ENCODE peak calls at places on chromosome 5, in six cellular contexts. One of them, this sample, is unnamed.

GRCh38 chr5:159678800-159679392 is 237.4 kb upstream of the ADRA1B start:
- DNase-seq in SK-N-SH: no peak
- DNase-seq in endothelial cell of umbilical vein: no peak
- DNase-seq in A549: no peak
- DNase-seq in WTC11: no peak
- DNase-seq in HCT116: no peak
- DNase-seq in this sample: no peak

GRCh38 chr5:145887976-145888574 is 15.3 kb upstream of the GRXCR2 start:
- DNase-seq in HCT116: peak; percentile 60
- DNase-seq in endothelial cell of umbilical vein: peak; percentile 64
- DNase-seq in A549: peak; percentile 40
- DNase-seq in WTC11: peak; percentile 63
- DNase-seq in SK-N-SH: peak; percentile 33
- DNase-seq in this sample: peak; percentile 48

GRCh38 chr5:91840412-91840811 is 457.3 kb upstream of the ARRDC3 start:
- DNase-seq in A549: no peak
- DNase-seq in WTC11: no peak
- DNase-seq in HCT116: no peak
- DNase-seq in SK-N-SH: no peak
- DNase-seq in endothelial cell of umbilical vein: no peak
- DNase-seq in this sample: no peak

GRCh38 chr5:169431386-169431785 is 130.4 kb upstream of the SLIT3 start:
- DNase-seq in HCT116: no peak
- DNase-seq in A549: peak; percentile 31
- DNase-seq in SK-N-SH: no peak
- DNase-seq in endothelial cell of umbilical vein: no peak
- DNase-seq in WTC11: no peak
- DNase-seq in this sample: no peak

GRCh38 chr5:146574713-146575112 is 58.7 kb upstream of the GPR151 start:
- DNase-seq in WTC11: no peak
- DNase-seq in endothelial cell of umbilical vein: no peak
- DNase-seq in HCT116: no peak
- DNase-seq in A549: no peak
- DNase-seq in SK-N-SH: no peak
- DNase-seq in this sample: no peak

GRCh38 chr5:72255237-72255636 is 64.8 kb downstream of the MRPS27 start:
- DNase-seq in SK-N-SH: no peak
- DNase-seq in WTC11: no peak
- DNase-seq in endothelial cell of umbilical vein: peak; percentile 79
- DNase-seq in HCT116: no peak
- DNase-seq in A549: no peak
- DNase-seq in this sample: no peak

GRCh38 chr5:95591490-95591901 is 28.4 kb upstream of the GPR150 start:
- DNase-seq in WTC11: no peak
- DNase-seq in endothelial cell of umbilical vein: peak; percentile 69
- DNase-seq in SK-N-SH: no peak
- DNase-seq in HCT116: peak; percentile 63
- DNase-seq in A549: no peak
- DNase-seq in this sample: no peak

GRCh38 chr5:179621551-179621971 is 1.9 kb downstream of the HNRNPH1 start:
- DNase-seq in SK-N-SH: no peak
- DNase-seq in HCT116: no peak
- DNase-seq in endothelial cell of umbilical vein: no peak
- DNase-seq in WTC11: no peak
- DNase-seq in A549: no peak
- DNase-seq in this sample: peak; percentile 36

GRCh38 chr5:75922480-75922879 is 160.7 kb upstream of the SV2C start:
- DNase-seq in SK-N-SH: no peak
- DNase-seq in endothelial cell of umbilical vein: no peak
- DNase-seq in A549: no peak
- DNase-seq in HCT116: no peak
- DNase-seq in WTC11: no peak
- DNase-seq in this sample: no peak

GRCh38 chr5:75916144-75916543 is 167.0 kb upstream of the SV2C start:
- DNase-seq in endothelial cell of umbilical vein: no peak
- DNase-seq in SK-N-SH: no peak
- DNase-seq in A549: no peak
- DNase-seq in HCT116: no peak
- DNase-seq in WTC11: no peak
- DNase-seq in this sample: no peak

DNA sequence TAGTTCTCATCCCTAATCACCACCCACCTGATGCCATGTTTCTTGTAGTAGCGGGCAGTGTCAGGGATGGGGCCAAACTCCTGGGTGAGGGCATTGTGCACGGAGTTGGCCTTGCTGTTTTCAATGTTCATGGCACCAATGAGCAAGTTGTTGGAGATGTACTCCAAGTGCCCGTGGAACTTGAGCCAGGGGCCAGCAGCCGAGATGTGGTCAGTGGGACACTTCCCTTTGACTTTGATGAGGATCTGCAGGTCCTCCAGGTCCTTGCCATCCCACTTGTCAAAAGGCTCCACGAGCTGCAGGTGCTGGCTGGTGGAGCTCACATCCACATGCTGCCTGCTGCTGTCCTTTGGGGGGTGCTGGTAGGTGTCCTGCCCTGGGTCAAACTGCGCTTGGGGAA is 162.2 kb upstream of the SV2C start:
- DNase-seq in A549: no peak
- DNase-seq in HCT116: no peak
- DNase-seq in endothelial cell of umbilical vein: no peak
- DNase-seq in WTC11: no peak
- DNase-seq in SK-N-SH: no peak
- DNase-seq in this sample: no peak
- TF ChIP-seq MAX in A549: no peak
- TF ChIP-seq MAX in HCT116: no peak
- TF ChIP-seq MAX in endothelial cell of umbilical vein: no peak
- TF ChIP-seq MAX in WTC11: no peak
- TF ChIP-seq MAX in SK-N-SH: no peak
- TF ChIP-seq MAX in this sample: no peak

GRCh38 chr5:133319905-133320520 is 268.2 kb downstream of the HSPA4 start:
- DNase-seq in A549: peak; percentile 13
- DNase-seq in SK-N-SH: no peak
- DNase-seq in HCT116: peak; percentile 15
- DNase-seq in WTC11: no peak
- DNase-seq in endothelial cell of umbilical vein: no peak
- DNase-seq in this sample: no peak

GRCh38 chr5:133317558-133317957 is 265.7 kb downstream of the HSPA4 start:
- DNase-seq in HCT116: no peak
- DNase-seq in WTC11: no peak
- DNase-seq in SK-N-SH: no peak
- DNase-seq in A549: no peak
- DNase-seq in endothelial cell of umbilical vein: no peak
- DNase-seq in this sample: peak; percentile 7

GRCh38 chr5:133314086-133314485 is 262.3 kb downstream of the HSPA4 start:
- DNase-seq in endothelial cell of umbilical vein: no peak
- DNase-seq in SK-N-SH: no peak
- DNase-seq in WTC11: no peak
- DNase-seq in HCT116: no peak
- DNase-seq in A549: no peak
- DNase-seq in this sample: no peak

GRCh38 chr5:133319244-133319643 is 267.4 kb downstream of the HSPA4 start:
- DNase-seq in HCT116: no peak
- DNase-seq in A549: no peak
- DNase-seq in SK-N-SH: no peak
- DNase-seq in WTC11: no peak
- DNase-seq in endothelial cell of umbilical vein: no peak
- DNase-seq in this sample: no peak

DNA sequence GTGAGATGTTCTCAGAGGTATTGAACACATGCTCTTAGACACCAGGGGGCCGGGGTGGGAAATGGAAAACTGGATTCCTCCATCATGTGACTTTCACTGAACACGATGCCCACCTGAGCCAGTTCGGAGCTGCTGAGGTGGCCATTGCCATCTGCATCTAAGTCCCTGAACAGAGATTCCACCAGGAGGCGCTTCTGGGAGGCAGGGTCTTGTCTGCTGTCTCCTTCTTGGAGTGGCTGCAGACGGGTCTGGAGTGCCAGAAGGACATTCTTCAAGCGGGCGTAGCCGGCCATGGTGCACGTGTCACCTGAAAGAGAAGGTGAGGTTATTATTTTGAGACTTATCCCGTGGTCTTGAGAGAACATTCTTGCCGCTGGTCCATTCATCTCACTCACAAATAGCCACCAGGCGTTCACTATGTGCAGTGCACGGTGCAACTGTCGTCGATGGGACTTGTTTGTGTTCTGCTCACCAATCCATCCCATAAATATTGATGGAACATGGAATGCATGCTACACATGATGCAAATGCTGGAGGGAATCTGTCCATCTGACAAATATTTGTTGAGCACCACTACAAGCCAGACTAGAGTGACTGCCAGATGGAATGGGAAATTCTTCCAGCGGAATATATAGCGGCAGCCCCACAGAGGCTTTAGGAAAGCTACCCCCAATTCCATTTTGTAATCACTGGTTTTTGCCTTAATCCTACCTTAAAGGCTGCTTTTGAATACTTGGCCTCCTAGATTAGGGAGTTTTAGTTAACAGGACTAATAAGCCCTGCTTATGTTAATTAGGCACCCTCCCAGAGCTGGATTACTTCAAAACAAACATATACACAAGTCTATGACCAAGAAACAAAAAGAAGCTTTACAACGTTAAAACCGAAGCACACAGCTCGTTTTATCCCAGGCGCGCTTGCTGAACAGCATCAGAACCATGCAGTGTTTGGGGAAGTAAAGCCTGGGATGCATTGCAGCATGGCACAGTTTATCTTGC is 264.8 kb downstream of the HSPA4 start:
- DNase-seq in HCT116: peak; percentile 34
- DNase-seq in endothelial cell of umbilical vein: peak; percentile 9
- DNase-seq in SK-N-SH: no peak
- DNase-seq in A549: peak; percentile 27
- DNase-seq in WTC11: peak; percentile 74
- DNase-seq in this sample: peak; percentile 22
- TF ChIP-seq CTCF in HCT116: peak; percentile 61
- TF ChIP-seq CTCF in endothelial cell of umbilical vein: peak; percentile 30
- TF ChIP-seq CTCF in SK-N-SH: peak; percentile 37
- TF ChIP-seq CTCF in A549: peak; percentile 34
- TF ChIP-seq CTCF in WTC11: no peak
- TF ChIP-seq CTCF in this sample: peak; percentile 34

DNA sequence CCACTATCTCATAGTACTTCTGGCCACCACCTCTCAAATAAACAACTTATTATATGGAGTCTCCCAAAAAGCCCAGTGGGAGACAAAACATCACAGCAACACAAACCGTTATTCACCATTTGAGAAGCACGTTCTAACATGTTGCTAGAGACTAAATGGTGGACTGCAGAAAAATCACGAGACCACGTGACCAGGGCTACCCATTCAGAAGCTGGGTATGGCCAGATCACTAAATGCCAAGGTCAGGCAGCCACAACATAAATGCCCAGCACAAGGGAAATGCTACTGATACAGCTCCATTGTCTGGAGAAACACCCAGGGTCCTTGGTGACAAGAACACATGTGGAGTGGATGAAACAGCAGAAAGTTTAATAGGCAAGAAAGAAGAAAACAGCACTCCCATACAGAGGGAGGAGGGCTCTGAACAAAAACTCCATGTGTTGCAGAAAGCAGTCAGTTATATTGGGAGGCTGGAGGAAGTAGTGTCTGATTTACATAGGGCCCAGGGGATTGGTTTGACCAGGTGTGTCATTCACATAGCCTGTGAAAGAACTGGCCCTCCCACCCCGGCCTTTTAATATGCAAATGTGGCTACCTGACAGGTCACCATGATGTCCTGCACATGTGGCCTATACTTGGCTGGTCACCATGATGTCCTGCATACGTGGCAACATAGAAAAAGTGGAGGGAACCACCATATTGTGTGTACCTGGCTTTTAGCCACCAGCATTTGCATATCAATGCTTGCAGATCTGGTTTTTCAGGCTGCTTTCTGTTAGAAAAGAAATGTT is 97.2 kb downstream of the TRIM36 start:
- DNase-seq in A549: no peak
- DNase-seq in SK-N-SH: no peak
- DNase-seq in WTC11: peak; percentile 36
- DNase-seq in endothelial cell of umbilical vein: no peak
- DNase-seq in HCT116: no peak
- DNase-seq in this sample: no peak
- TF ChIP-seq MAX in A549: no peak
- TF ChIP-seq MAX in SK-N-SH: no peak
- TF ChIP-seq MAX in WTC11: no peak
- TF ChIP-seq MAX in endothelial cell of umbilical vein: no peak
- TF ChIP-seq MAX in HCT116: no peak
- TF ChIP-seq MAX in this sample: no peak

GRCh38 chr5:114310666-114311065 is 51.2 kb upstream of the KCNN2 start:
- DNase-seq in HCT116: no peak
- DNase-seq in A549: no peak
- DNase-seq in SK-N-SH: no peak
- DNase-seq in WTC11: no peak
- DNase-seq in endothelial cell of umbilical vein: no peak
- DNase-seq in this sample: no peak

GRCh38 chr5:114308508-114308907 is 53.4 kb upstream of the KCNN2 start:
- DNase-seq in A549: no peak
- DNase-seq in endothelial cell of umbilical vein: no peak
- DNase-seq in WTC11: no peak
- DNase-seq in SK-N-SH: no peak
- DNase-seq in HCT116: no peak
- DNase-seq in this sample: peak; percentile 28

GRCh38 chr5:114308017-114308416 is 53.9 kb upstream of the KCNN2 start:
- DNase-seq in endothelial cell of umbilical vein: no peak
- DNase-seq in SK-N-SH: no peak
- DNase-seq in A549: no peak
- DNase-seq in HCT116: no peak
- DNase-seq in WTC11: peak; percentile 24
- DNase-seq in this sample: no peak

DNA sequence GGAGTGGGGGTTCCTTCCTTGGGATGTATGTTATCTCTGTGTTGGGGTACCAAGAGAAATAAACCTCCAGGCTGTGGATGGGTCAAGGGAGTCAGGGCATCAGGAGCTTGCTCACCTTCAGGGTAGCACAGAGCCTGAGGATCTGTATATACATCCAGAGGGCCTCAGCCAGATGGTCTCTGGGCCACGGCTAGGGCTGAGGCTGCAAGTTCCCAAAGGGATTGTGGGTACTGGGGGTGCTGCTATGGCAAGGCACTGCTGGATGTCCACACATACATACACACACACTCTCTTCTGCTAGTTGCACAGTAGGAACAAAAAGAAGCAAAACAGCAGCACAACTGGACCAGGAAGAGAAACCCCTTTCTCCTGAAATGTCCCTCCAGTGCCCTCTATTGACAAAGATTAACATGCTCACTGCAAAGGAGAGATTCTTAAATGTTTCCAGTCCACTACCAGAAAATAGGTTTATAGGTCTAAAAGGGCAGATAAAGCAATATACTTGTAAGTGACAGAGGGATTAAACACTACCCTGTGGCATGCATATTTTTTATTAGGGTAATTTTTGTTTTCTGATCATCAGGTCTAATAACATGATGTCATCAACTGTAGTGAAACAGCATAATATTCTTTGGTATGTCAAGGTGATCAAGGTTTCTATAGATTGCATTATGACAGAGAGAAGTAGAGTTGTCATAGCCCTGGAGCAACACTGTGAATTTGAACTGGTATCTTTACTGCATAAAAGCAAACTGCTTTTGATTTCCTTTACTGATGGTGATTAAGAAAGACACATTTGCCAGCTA is 56.3 kb upstream of the KCNN2 start:
- DNase-seq in WTC11: no peak
- DNase-seq in SK-N-SH: no peak
- DNase-seq in endothelial cell of umbilical vein: peak; percentile 41
- DNase-seq in HCT116: no peak
- DNase-seq in A549: no peak
- DNase-seq in this sample: peak; percentile 28
- TF ChIP-seq CTCF in WTC11: peak; percentile 38
- TF ChIP-seq CTCF in SK-N-SH: peak; percentile 48
- TF ChIP-seq CTCF in endothelial cell of umbilical vein: peak; percentile 32
- TF ChIP-seq CTCF in HCT116: peak; percentile 50
- TF ChIP-seq CTCF in A549: no peak
- TF ChIP-seq CTCF in this sample: peak; percentile 39

This sample was measured in NB4.